ENCODE peak calls at places on chromosomes 16 and 17, in nine cellular contexts. P, E, O, F, W, X, N, B and U are unnamed samples.

GRCh38 chr17:76584427-76585047 is 1.1 kb downstream of the ST6GALNAC2 start:
- DNase-seq in X (no peak), O (no peak), W (no peak), P (no peak), B (no peak), E (no peak), N (no peak), F (no peak), U (peak)

GRCh38 chr17:39376434-39376833 is 25.0 kb downstream of the FBXL20 start:
- DNase-seq in W (no peak), X (no peak), O (no peak), F (no peak), B (no peak), P (no peak), N (no peak), E (no peak), U (peak)

GRCh38 chr16:51048544-51048943 is 102.5 kb downstream of the SALL1 start:
- DNase-seq in W (no peak), X (peak), B (no peak), E (no peak), N (peak), O (no peak), P (no peak), F (no peak), U (peak)

GRCh38 chr16:87956771-87957279 is 5.6 kb downstream of the BANP start:
- DNase-seq in X (peak), W (no peak), B (no peak), P (peak), F (no peak), N (peak), O (no peak), E (no peak), U (no peak)

GRCh38 chr17:78142113-78142861 is 3.9 kb upstream of the C17orf99 start:
- DNase-seq in P (peak), F (peak), W (no peak), B (no peak), N (peak), E (no peak), X (no peak), O (no peak), U (peak)

GRCh38 chr17:60159479-60159866 is 9.7 kb downstream of the CA4 start:
- DNase-seq in X (no peak), F (no peak), O (no peak), B (no peak), P (no peak), N (no peak), W (no peak), E (no peak), U (no peak)

GRCh38 chr16:76118344-76118743 is 158.9 kb upstream of the CNTNAP4 start:
- DNase-seq in N (no peak), B (no peak), F (no peak), X (no peak), W (no peak), E (no peak), O (no peak), P (no peak), U (peak)

GRCh38 chr16:52070341-52071057 is 476.4 kb downstream of the TOX3 start:
- DNase-seq in B (no peak), N (no peak), P (no peak), E (no peak), F (peak), W (no peak), O (no peak), X (no peak), U (no peak)

GRCh38 chr17:57675988-57676387 is 69.1 kb downstream of the CCDC182 start:
- DNase-seq in P (no peak), X (no peak), B (no peak), N (no peak), O (no peak), F (no peak), W (no peak), E (no peak), U (no peak)

GRCh38 chr17:8922451-8922850 is 43.1 kb downstream of the PIK3R5 start:
- DNase-seq in N (peak), E (no peak), W (no peak), P (no peak), F (no peak), B (no peak), O (no peak), X (no peak), U (peak)

GRCh38 chr17:8922923-8923322 is 42.6 kb downstream of the PIK3R5 start:
- DNase-seq in X (no peak), N (no peak), P (no peak), B (no peak), E (no peak), O (no peak), W (no peak), F (no peak), U (no peak)

GRCh38 chr17:8925141-8925540 is 40.4 kb downstream of the PIK3R5 start:
- DNase-seq in O (no peak), P (no peak), B (no peak), W (no peak), E (no peak), F (no peak), N (no peak), X (no peak), U (no peak)

GRCh38 chr17:8924595-8924994 is 40.9 kb downstream of the PIK3R5 start:
- DNase-seq in F (no peak), E (peak), B (no peak), W (no peak), N (no peak), O (no peak), P (no peak), X (no peak), U (peak)

DNA sequence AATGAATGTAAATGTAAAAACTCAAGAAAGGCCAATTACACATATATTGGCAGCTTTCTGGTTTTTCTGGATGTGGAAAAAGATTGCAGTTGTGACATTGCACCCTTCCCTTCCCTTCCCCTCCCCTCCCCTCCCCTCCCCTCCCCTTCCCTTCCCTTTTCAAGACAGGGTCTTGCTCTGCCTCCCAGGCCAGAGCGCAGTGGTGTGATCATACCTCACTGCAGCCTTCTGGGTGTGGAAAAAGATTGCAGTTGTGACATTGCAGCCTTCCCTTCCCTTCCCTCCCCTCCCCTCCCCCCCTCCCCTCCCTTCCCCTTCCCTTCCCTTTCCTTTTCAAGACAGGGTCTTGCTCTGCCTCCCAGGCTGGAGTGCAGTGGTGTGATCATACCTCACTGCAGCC is 41.7 kb downstream of the PIK3R5 start:
- DNase-seq in N (no peak), E (no peak), X (no peak), B (no peak), O (no peak), P (no peak), W (no peak), F (no peak), U (no peak)
- H3K27ac ChIP-seq in N (no peak), E (peak), X (no peak), B (no peak), O (no peak), P (no peak), W (no peak), F (no peak), U (no peak)

GRCh38 chr17:47830396-47830907 is 889 bp downstream of the MRPL10 start:
- DNase-seq in P (no peak), E (no peak), W (no peak), F (peak), N (no peak), B (no peak), X (no peak), O (no peak), U (no peak)
- H3K27ac ChIP-seq in P (peak), E (peak), W (peak), F (peak), N (peak), B (peak), X (peak), O (peak), U (peak)

GRCh38 chr16:11089504-11090124 is 145.2 kb downstream of the CLEC16A start:
- DNase-seq in B (no peak), P (no peak), E (no peak), W (no peak), N (peak), X (no peak), O (no peak), F (no peak), U (no peak)
- H3K27ac ChIP-seq in B (no peak), P (no peak), E (no peak), W (no peak), N (no peak), X (no peak), O (no peak), F (peak), U (no peak)

GRCh38 chr16:74556375-74556922 is 50.5 kb downstream of the GLG1 start:
- DNase-seq in X (no peak), P (no peak), O (no peak), E (no peak), B (no peak), N (peak), W (no peak), F (no peak), U (peak)
- H3K27ac ChIP-seq in X (no peak), P (no peak), O (no peak), E (no peak), B (no peak), N (no peak), W (no peak), F (no peak), U (peak)

GRCh38 chr17:45324336-45324735 is 7.5 kb upstream of the MAP3K14 start:
- DNase-seq in E (no peak), O (no peak), N (no peak), F (no peak), B (no peak), P (no peak), W (no peak), X (no peak), U (no peak)

GRCh38 chr17:45319239-45319703 is 2.5 kb upstream of the MAP3K14 start:
- DNase-seq in X (no peak), P (peak), B (no peak), N (peak), O (no peak), W (no peak), E (no peak), F (peak), U (peak)

GRCh38 chr17:45320349-45320930 is 3.6 kb upstream of the MAP3K14 start:
- DNase-seq in E (peak), B (no peak), X (no peak), O (no peak), F (no peak), W (no peak), N (peak), P (no peak), U (peak)

GRCh38 chr17:45320931-45321461 is 4.2 kb upstream of the MAP3K14 start:
- DNase-seq in W (no peak), F (peak), E (no peak), P (peak), O (no peak), B (no peak), N (peak), X (peak), U (peak)

GRCh38 chr17:45322168-45322567 is 5.3 kb upstream of the MAP3K14 start:
- DNase-seq in B (no peak), P (no peak), N (no peak), W (no peak), X (no peak), F (no peak), O (no peak), E (no peak), U (no peak)
- H3K27ac ChIP-seq in B (no peak), P (peak), N (no peak), W (no peak), X (no peak), F (no peak), O (no peak), E (no peak), U (no peak)

GRCh38 chr17:28472871-28473497 is 460 bp upstream of the SLC13A2 start:
- DNase-seq in O (no peak), W (no peak), X (no peak), B (no peak), N (no peak), F (no peak), P (no peak), E (no peak), U (no peak)

GRCh38 chr17:28474035-28474640 is 694 bp downstream of the SLC13A2 start:
- DNase-seq in B (no peak), F (peak), P (no peak), E (no peak), N (no peak), X (no peak), W (no peak), O (no peak), U (no peak)

GRCh38 chr17:28475151-28475900 is 1.9 kb downstream of the SLC13A2 start:
- DNase-seq in N (no peak), O (no peak), F (peak), B (no peak), P (no peak), X (no peak), E (no peak), W (no peak), U (no peak)

GRCh38 chr17:28471531-28472342 is 1.7 kb upstream of the SLC13A2 start:
- DNase-seq in P (no peak), O (no peak), X (no peak), B (no peak), E (no peak), N (no peak), W (no peak), F (no peak), U (peak)

DNA sequence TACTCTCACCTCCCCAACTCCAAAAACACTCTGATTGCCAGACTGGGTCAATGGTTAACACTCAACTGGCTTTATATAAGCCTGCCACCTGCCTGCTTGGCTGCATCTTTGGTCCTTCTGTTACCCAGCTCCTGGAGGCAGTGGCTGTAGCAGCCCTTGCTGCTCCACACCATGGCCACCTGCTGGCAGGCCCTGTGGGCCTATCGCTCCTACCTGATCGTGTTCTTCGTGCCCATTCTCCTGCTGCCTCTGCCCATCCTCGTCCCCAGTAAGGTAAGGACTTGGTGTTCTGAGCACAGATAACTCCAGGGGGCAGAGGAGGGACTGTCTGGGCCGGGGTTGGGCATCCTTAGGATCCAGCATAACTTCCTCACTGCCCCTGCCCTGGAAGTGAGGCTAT is at the start of gene SLC13A2:
- DNase-seq in N (no peak), F (peak), B (no peak), O (no peak), E (no peak), X (no peak), W (no peak), P (no peak), U (no peak)
- H3K27ac ChIP-seq in N (no peak), F (peak), B (no peak), O (no peak), E (no peak), X (no peak), W (no peak), P (peak), U (no peak)

DNA sequence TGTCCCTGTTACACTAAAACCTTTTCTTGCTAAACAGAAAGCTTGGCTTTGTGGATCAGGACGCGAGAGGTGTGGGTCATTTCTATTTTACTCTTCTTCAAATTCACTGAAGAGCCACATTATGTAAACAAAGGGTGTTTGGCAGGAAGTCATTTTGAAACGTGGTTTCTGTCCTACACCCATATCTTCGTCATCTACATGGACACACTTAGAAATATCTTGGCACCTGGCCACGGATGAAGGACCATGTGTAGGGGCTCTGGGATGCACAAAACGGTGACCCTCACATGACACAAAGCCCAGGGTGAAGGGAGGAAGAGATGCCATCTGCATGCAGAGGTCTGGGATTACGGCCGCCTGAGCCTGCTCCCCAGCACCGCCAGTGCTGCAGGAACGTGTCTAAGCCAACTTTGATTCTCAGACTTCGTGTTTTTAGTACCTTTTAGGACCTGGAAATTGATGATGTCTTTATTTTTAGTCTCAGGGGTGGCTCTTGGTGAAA is 130.2 kb upstream of the CHMP6 start:
- DNase-seq in P (no peak), B (no peak), E (no peak), X (no peak), O (no peak), W (no peak), F (no peak), N (no peak), U (no peak)
- H3K27ac ChIP-seq in P (no peak), B (no peak), E (no peak), X (no peak), O (no peak), W (no peak), F (peak), N (no peak), U (peak)

GRCh38 chr16:86364653-86365380 is 145.5 kb upstream of the FOXF1 start:
- DNase-seq in E (no peak), B (no peak), O (no peak), X (no peak), P (no peak), N (no peak), F (no peak), W (no peak), U (no peak)

GRCh38 chr16:86365513-86366040 is 144.8 kb upstream of the FOXF1 start:
- DNase-seq in X (no peak), F (no peak), B (no peak), W (no peak), O (no peak), N (no peak), E (no peak), P (no peak), U (no peak)

GRCh38 chr16:86368261-86368660 is 142.1 kb upstream of the FOXF1 start:
- DNase-seq in F (no peak), W (no peak), B (no peak), E (no peak), P (no peak), O (no peak), X (no peak), N (no peak), U (no peak)

GRCh38 chr16:86370036-86370435 is 140.3 kb upstream of the FOXF1 start:
- DNase-seq in X (no peak), F (no peak), P (no peak), O (no peak), B (no peak), E (no peak), N (no peak), W (no peak), U (no peak)

DNA sequence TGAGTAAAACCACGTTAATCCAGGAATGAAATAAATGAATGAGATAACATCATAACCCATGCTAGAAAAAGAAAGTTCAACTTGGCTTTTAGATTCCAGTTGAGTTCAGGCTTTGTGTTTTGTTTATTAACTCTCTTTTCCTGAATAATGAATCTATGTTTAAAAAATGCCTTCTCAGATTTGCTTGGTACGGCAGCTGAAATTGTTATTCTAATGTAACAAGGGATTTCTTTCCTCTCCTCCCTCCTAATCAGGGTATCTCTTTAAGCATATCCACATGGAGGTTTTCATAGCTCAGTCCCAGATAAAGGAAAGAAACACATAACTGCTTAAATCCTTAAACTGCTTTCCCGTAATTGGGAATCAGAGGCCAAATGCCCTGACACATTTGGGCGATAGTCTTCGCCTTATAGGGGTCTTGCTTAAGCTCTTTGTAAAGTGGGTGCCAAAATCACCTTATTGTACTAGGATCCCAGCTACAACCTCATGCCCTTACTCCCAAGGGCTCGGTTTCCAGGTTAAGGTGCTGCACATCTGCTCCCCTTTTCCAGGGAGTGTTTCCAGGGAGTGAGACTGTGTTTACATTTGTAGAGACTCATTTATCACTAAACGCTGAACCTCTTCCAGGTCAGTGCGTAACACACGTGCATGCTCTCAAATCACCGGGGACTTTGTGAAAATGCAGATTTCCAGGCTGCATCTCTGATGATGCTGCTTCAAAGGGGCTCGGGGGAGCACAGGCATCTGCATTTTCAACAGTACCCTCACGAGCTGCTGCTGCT is 142.8 kb upstream of the FOXF1 start:
- DNase-seq in W (no peak), F (no peak), P (no peak), N (no peak), X (no peak), E (no peak), B (no peak), O (no peak), U (no peak)
- H3K27ac ChIP-seq in W (no peak), F (no peak), P (no peak), N (no peak), X (no peak), E (no peak), B (no peak), O (no peak), U (no peak)

GRCh38 chr16:85363881-85364280 is 249.2 kb upstream of the GSE1 start:
- DNase-seq in E (no peak), B (no peak), W (no peak), P (no peak), N (peak), O (no peak), F (no peak), X (no peak), U (no peak)
- H3K27ac ChIP-seq in E (no peak), B (no peak), W (no peak), P (no peak), N (peak), O (no peak), F (no peak), X (no peak), U (no peak)